ENCODE peak calls at places on chromosomes 7 and 10, in five cellular contexts. O is CD8-positive, alpha-beta T cell; B is AG04450; L is WERI-Rb-1; K is colonic mucosa. I is an unnamed sample. For H3K27me3 and H3K9me3, the result is how much of the 10 kb centered on the place peaks cover.

GRCh38 chr7:125098377-125098970 is 168.8 kb upstream of the POT1 start:
- DNase-seq in O (no peak), B (no peak), L (no peak), K (no peak), I (no peak)

GRCh38 chr10:61682323-61682722 is 19.6 kb downstream of the CABCOCO1 start:
- DNase-seq in O (no peak), B (no peak), L (no peak), K (no peak), I (no peak)

GRCh38 chr7:73999664-74000420 is 28.1 kb upstream of the ELN start:
- DNase-seq in O (no peak), B (peak), L (no peak), K (no peak), I (no peak)

GRCh38 chr7:98826811-98827231 is 43.0 kb downstream of the TMEM130 start:
- DNase-seq in O (no peak), B (no peak), L (peak), K (no peak), I (no peak)

GRCh38 chr10:74377476-74377875 is 226.5 kb downstream of the ADK start:
- DNase-seq in O (no peak), B (no peak), L (no peak), K (no peak), I (no peak)

GRCh38 chr7:129855234-129855673 is 97.5 kb downstream of the UBE2H start:
- DNase-seq in O (no peak), B (peak), L (no peak), K (no peak), I (no peak)

GRCh38 chr10:77702166-77702565 is 64.6 kb upstream of the KCNMA1 start:
- DNase-seq in O (no peak), B (peak), L (no peak), K (peak), I (no peak)

GRCh38 chr10:110387983-110388681 is 83.4 kb upstream of the SMNDC1 start:
- DNase-seq in O (no peak), B (no peak), L (peak), K (no peak), I (no peak)

GRCh38 chr7:30526163-30526562 is 21.5 kb upstream of the GGCT start:
- DNase-seq in O (no peak), B (no peak), L (no peak), K (no peak), I (no peak)

GRCh38 chr10:28807760-28808613 is 130.7 kb downstream of the BAMBI start:
- DNase-seq in O (no peak), B (no peak), L (peak), K (no peak), I (no peak)

GRCh38 chr7:26189697-26190096 is 10.8 kb downstream of the HNRNPA2B1 start:
- DNase-seq in O (no peak), B (no peak), L (no peak), K (no peak), I (no peak)

GRCh38 chr10:4407783-4408182 is 418.2 kb upstream of the AKR1E2 start:
- DNase-seq in O (no peak), B (no peak), L (no peak), K (no peak), I (no peak)

GRCh38 chr7:44759246-44759645 is 10.6 kb downstream of the ZMIZ2 start:
- DNase-seq in O (no peak), B (no peak), L (no peak), K (no peak), I (no peak)

GRCh38 chr10:15791816-15792524 is 68.3 kb downstream of the MINDY3 start:
- DNase-seq in O (no peak), B (no peak), L (no peak), K (no peak), I (no peak)

GRCh38 chr7:144011458-144012230 is 11.5 kb downstream of the OR6B1 start:
- DNase-seq in O (no peak), B (no peak), L (no peak), K (no peak), I (no peak)

GRCh38 chr10:86958109-86958830 is at the start of gene SNCG:
- DNase-seq in O (no peak), B (no peak), L (peak), K (peak), I (no peak)
- H3K4me3 ChIP-seq in O (no peak), B (no peak), L (no peak), K (no peak), I (no peak)

GRCh38 chr10:96947036-96947435 is 114.9 kb downstream of the LCOR start:
- DNase-seq in O (no peak), B (no peak), L (no peak), K (no peak), I (no peak)
- H3K27me3 ChIP-seq in O (under half), B (under half), L (under half), K (under half), I (under half)

GRCh38 chr7:81211204-81211603 is 292.4 kb upstream of the SEMA3C start:
- DNase-seq in O (no peak), B (no peak), L (no peak), K (no peak), I (no peak)

GRCh38 chr7:81210092-81211064 is 291.5 kb upstream of the SEMA3C start:
- DNase-seq in O (no peak), B (no peak), L (no peak), K (no peak), I (no peak)

GRCh38 chr7:81211617-81212016 is 292.8 kb upstream of the SEMA3C start:
- DNase-seq in O (no peak), B (no peak), L (no peak), K (no peak), I (no peak)

GRCh38 chr7:81206217-81206616 is 287.4 kb upstream of the SEMA3C start:
- DNase-seq in O (no peak), B (no peak), L (no peak), K (no peak), I (no peak)

GRCh38 chr7:81209059-81209458 is 290.2 kb upstream of the SEMA3C start:
- DNase-seq in O (no peak), B (no peak), L (no peak), K (no peak), I (no peak)
- H3K9me3 ChIP-seq in O (under half), B (under half), L (under half), K (under half), I (under half)

DNA sequence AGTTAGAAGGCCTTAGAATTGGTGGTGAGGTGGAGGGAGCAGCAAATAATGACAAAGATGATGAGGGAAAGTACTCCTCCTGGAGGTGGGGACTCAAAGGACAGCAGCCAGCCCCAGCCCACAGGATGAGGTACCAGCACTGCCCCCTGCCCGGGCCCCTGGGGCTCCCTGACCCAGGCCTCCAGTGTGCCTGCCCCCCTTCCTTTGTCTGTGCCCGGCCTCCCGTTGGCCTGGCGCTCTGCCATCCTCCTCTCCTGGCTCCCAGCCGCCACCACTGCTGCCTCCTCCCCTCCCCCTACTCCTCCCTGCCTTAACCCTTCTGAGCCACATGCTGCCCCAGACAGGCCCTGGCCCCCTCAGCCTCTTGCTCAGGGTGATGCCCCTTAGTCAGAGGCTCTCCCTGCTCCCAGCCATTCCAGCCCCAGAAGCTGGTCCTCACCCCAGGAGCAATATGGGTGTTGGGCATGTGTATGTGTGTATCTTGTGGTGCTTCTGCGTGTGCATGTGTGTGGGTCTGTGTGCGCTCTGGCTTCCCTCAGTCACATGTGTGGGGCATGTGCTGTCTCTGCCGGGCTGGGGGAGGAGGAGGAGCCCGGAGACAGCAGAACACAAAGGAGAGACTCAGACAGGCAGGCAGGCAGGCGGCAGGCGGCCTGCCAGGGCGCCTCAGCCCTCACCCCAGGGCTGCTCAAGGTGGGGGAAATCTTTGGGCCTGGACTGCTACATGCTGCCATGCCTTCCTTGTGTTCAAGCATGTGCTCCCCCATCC is 2.6 kb downstream of the LDB1 start:
- DNase-seq in O (peak), B (peak), L (peak), K (peak), I (no peak)
- H3K4me3 ChIP-seq in O (peak), B (peak), L (no peak), K (no peak), I (no peak)

GRCh38 chr10:133024711-133025557 is 62.8 kb upstream of the ADGRA1 start:
- DNase-seq in O (no peak), B (no peak), L (no peak), K (no peak), I (no peak)

GRCh38 chr10:133021116-133021962 is 66.4 kb upstream of the ADGRA1 start:
- DNase-seq in O (no peak), B (no peak), L (no peak), K (no peak), I (no peak)

GRCh38 chr10:133021963-133022783 is 65.6 kb upstream of the ADGRA1 start:
- DNase-seq in O (no peak), B (no peak), L (peak), K (no peak), I (no peak)

GRCh38 chr10:133022784-133023115 is 65.0 kb upstream of the ADGRA1 start:
- DNase-seq in O (no peak), B (no peak), L (peak), K (no peak), I (no peak)

GRCh38 chr10:133023216-133023843 is 64.4 kb upstream of the ADGRA1 start:
- DNase-seq in O (no peak), B (no peak), L (no peak), K (no peak), I (no peak)
- H3K27me3 ChIP-seq in O (under half), B (under half), L (under half), K (under half), I (under half)

GRCh38 chr10:112217413-112218390 is 34.1 kb upstream of the GPAM start:
- DNase-seq in O (no peak), B (no peak), L (no peak), K (no peak), I (no peak)
- H3K9me3 ChIP-seq in O (under half), B (under half), L (under half), K (under half), I (under half)

DNA sequence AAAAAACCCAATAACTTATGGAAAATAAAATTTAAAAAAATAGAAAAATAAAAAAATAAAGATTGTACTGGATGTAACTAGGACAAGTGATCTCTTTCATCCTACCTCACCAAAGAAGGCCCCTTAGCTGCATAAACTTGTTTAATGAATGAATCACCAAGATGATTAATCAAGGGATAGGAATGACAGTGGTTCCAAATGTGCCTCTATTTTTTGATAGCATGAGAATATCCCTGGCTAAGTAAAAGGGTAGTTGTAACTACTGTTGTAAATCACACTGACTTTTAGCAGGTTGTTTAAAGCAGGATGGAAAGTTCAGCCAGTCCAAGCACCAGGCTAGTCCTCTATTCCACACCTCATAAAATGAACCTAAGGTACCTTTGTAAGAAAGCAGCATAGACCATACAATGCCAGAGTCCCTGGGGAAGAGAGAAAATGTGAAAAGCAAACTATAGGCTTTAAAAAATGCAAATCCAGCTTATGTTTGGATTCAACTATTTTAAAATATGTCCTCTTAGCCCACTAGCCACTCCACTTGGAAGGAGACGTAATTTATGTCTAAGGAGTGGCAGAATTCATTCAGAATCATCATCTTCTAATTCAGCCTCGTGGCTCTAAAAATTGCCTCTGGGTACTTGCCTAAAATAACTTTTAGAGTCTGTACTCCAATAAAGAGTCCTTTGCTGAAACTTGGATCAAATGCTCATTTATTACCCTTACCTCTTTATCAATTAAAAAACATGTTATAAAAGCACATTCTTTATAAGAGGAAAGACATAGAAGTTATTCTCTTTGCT is 126.7 kb downstream of the SKIDA1 start:
- DNase-seq in O (no peak), B (no peak), L (no peak), K (no peak), I (no peak)
- H3K4me3 ChIP-seq in O (no peak), B (no peak), L (no peak), K (no peak), I (no peak)

GRCh38 chr10:25177093-25177753 is 2.4 kb downstream of the GPR158 start:
- DNase-seq in O (no peak), B (no peak), L (no peak), K (no peak), I (no peak)
- H3K27me3 ChIP-seq in O (under half), B (under half), L (under half), K (under half), I (under half)